ENCODE peak calls at places on chromosomes 7 and 10, in ten cellular contexts. P is Calu3; V is right cardiac atrium; Y is stimulated activated CD8-positive, alpha-beta memory T cell treated with anti-CD3 and anti-CD28 coated beads, Interleukin-7, amount 100 ng/mL, for 24 hours; W is fibroblast of pulmonary artery; R is ELR; T is HEK293T; F is IMR-90; N is C1 segment of cervical spinal cord; X is NCI-H82. U is an unnamed sample.

GRCh38 chr10:58003945-58004344 is 263.7 kb downstream of the IPMK start:
- DNase-seq in P (no peak), V (no peak), Y (no peak), W (no peak), R (no peak), T (no peak), F (no peak), N (no peak), X (no peak), U (no peak)

GRCh38 chr10:34305189-34305588 is 509.9 kb downstream of the PARD3 start:
- DNase-seq in P (peak), V (no peak), Y (no peak), W (no peak), R (no peak), T (peak), F (no peak), N (no peak), X (peak), U (peak)

GRCh38 chr10:26479766-26480492 is 41.8 kb downstream of the APBB1IP start:
- DNase-seq in P (no peak), V (no peak), Y (no peak), W (no peak), R (no peak), T (no peak), F (no peak), N (no peak), X (no peak), U (no peak)

GRCh38 chr7:151233111-151233701 is 923 bp downstream of the CHPF2 start:
- DNase-seq in P (peak), V (peak), Y (peak), W (peak), R (peak), T (peak), F (peak), N (no peak), X (peak), U (peak)

GRCh38 chr10:79347894-79348639 is 798 bp downstream of the PPIF start:
- DNase-seq in P (peak), V (peak), Y (peak), W (peak), R (peak), T (peak), F (peak), N (peak), X (peak), U (peak)

GRCh38 chr10:62689712-62690111 is 114.8 kb upstream of the ADO start:
- DNase-seq in P (no peak), V (no peak), Y (no peak), W (no peak), R (no peak), T (no peak), F (no peak), N (no peak), X (no peak), U (no peak)

GRCh38 chr7:140674899-140675701 is 2.4 kb downstream of the ADCK2 start:
- DNase-seq in P (peak), V (peak), Y (no peak), W (peak), R (peak), T (peak), F (peak), N (peak), X (peak), U (peak)

GRCh38 chr10:59108886-59109288 is 67.6 kb upstream of the PHYHIPL start:
- DNase-seq in P (peak), V (no peak), Y (no peak), W (no peak), R (no peak), T (no peak), F (no peak), N (no peak), X (no peak), U (no peak)

GRCh38 chr7:105268511-105269392 is 120.0 kb downstream of the SRPK2 start:
- DNase-seq in P (no peak), V (no peak), Y (no peak), W (peak), R (peak), T (peak), F (peak), N (peak), X (peak), U (no peak)

GRCh38 chr7:148356303-148356702 is 234.3 kb upstream of the C7orf33 start:
- DNase-seq in P (no peak), V (peak), Y (no peak), W (no peak), R (no peak), T (no peak), F (no peak), N (no peak), X (no peak), U (no peak)

GRCh38 chr10:43070121-43071085 is 6.5 kb upstream of the RET start:
- DNase-seq in P (no peak), V (no peak), Y (no peak), W (no peak), R (no peak), T (no peak), F (no peak), N (no peak), X (no peak), U (no peak)